ENCODE peak calls at places on chromosome 7, in four cellular contexts. One of them, this sample, is unnamed.

GRCh38 chr7:103593691-103594090 is 147.7 kb upstream of the SLC26A5 start:
- DNase-seq in IMR-90: peak; percentile 13
- DNase-seq in K562: no peak
- DNase-seq in GM12878: no peak
- DNase-seq in this sample: no peak

GRCh38 chr7:151427705-151428392 is 12.1 kb downstream of the CRYGN start:
- DNase-seq in IMR-90: no peak
- DNase-seq in K562: no peak
- DNase-seq in GM12878: no peak
- DNase-seq in this sample: no peak

GRCh38 chr7:42967391-42967790 is 35.2 kb downstream of the MRPL32 start:
- DNase-seq in IMR-90: no peak
- DNase-seq in K562: no peak
- DNase-seq in GM12878: no peak
- DNase-seq in this sample: no peak

GRCh38 chr7:16078076-16078952 is 343.0 kb downstream of the CRPPA start:
- DNase-seq in IMR-90: peak; percentile 64
- DNase-seq in K562: peak; percentile 38
- DNase-seq in GM12878: no peak
- DNase-seq in this sample: no peak

GRCh38 chr7:27188666-27189559 is 3.9 kb upstream of the HOXA11 start:
- DNase-seq in IMR-90: no peak
- DNase-seq in K562: no peak
- DNase-seq in GM12878: no peak
- DNase-seq in this sample: peak; percentile 68

GRCh38 chr7:128938524-128939074 is 872 bp downstream of the IRF5 start:
- DNase-seq in IMR-90: no peak
- DNase-seq in K562: peak; percentile 64
- DNase-seq in GM12878: no peak
- DNase-seq in this sample: no peak

GRCh38 chr7:52831321-52831720 is 204.1 kb upstream of the POM121L12 start:
- DNase-seq in IMR-90: no peak
- DNase-seq in K562: no peak
- DNase-seq in GM12878: no peak
- DNase-seq in this sample: no peak

GRCh38 chr7:92813390-92814024 is 22.9 kb downstream of the CDK6 start:
- DNase-seq in IMR-90: peak; percentile 57
- DNase-seq in K562: no peak
- DNase-seq in GM12878: peak; percentile 82
- DNase-seq in this sample: no peak

GRCh38 chr7:158301221-158301620 is 286.4 kb downstream of the PTPRN2 start:
- DNase-seq in IMR-90: no peak
- DNase-seq in K562: no peak
- DNase-seq in GM12878: no peak
- DNase-seq in this sample: no peak

GRCh38 chr7:106400990-106401389 is 116.2 kb upstream of the NAMPT start:
- DNase-seq in IMR-90: no peak
- DNase-seq in K562: no peak
- DNase-seq in GM12878: no peak
- DNase-seq in this sample: no peak

GRCh38 chr7:69967699-69968450 is 369.6 kb downstream of the AUTS2 start:
- DNase-seq in IMR-90: no peak
- DNase-seq in K562: no peak
- DNase-seq in GM12878: no peak
- DNase-seq in this sample: no peak

GRCh38 chr7:49852619-49853462 is 79.4 kb downstream of the VWC2 start:
- DNase-seq in IMR-90: peak; percentile 12
- DNase-seq in K562: peak; percentile 23
- DNase-seq in GM12878: no peak
- DNase-seq in this sample: peak; percentile 46

GRCh38 chr7:41885078-41885477 is 182.2 kb upstream of the INHBA start:
- DNase-seq in IMR-90: peak; percentile 64
- DNase-seq in K562: no peak
- DNase-seq in GM12878: no peak
- DNase-seq in this sample: no peak

GRCh38 chr7:42226354-42226941 is 10.6 kb downstream of the GLI3 start:
- DNase-seq in IMR-90: no peak
- DNase-seq in K562: no peak
- DNase-seq in GM12878: no peak
- DNase-seq in this sample: no peak

GRCh38 chr7:45881759-45882464 is 6.4 kb upstream of the IGFBP1 start:
- DNase-seq in IMR-90: peak; percentile 89
- DNase-seq in K562: no peak
- DNase-seq in GM12878: no peak
- DNase-seq in this sample: no peak

GRCh38 chr7:158028290-158028941 is 559.2 kb downstream of the PTPRN2 start:
- DNase-seq in IMR-90: no peak
- DNase-seq in K562: no peak
- DNase-seq in GM12878: no peak
- DNase-seq in this sample: no peak

GRCh38 chr7:155739538-155740140 is 72.6 kb downstream of the SHH start:
- DNase-seq in IMR-90: no peak
- DNase-seq in K562: no peak
- DNase-seq in GM12878: no peak
- DNase-seq in this sample: no peak

GRCh38 chr7:11193131-11193867 is 219.6 kb downstream of the PHF14 start:
- DNase-seq in IMR-90: no peak
- DNase-seq in K562: no peak
- DNase-seq in GM12878: no peak
- DNase-seq in this sample: peak; percentile 31

GRCh38 chr7:4693749-4694148 is 11.7 kb downstream of the FOXK1 start:
- DNase-seq in IMR-90: no peak
- DNase-seq in K562: no peak
- DNase-seq in GM12878: no peak
- DNase-seq in this sample: no peak

GRCh38 chr7:87479951-87480350 is 4.5 kb upstream of the ABCB4 start:
- DNase-seq in IMR-90: no peak
- DNase-seq in K562: no peak
- DNase-seq in GM12878: no peak
- DNase-seq in this sample: no peak

GRCh38 chr7:37359662-37360444 is 88.8 kb downstream of the ELMO1 start:
- DNase-seq in IMR-90: no peak
- DNase-seq in K562: no peak
- DNase-seq in GM12878: no peak
- DNase-seq in this sample: no peak

GRCh38 chr7:44142028-44142427 is 896 bp upstream of the MYL7 start:
- DNase-seq in IMR-90: no peak
- DNase-seq in K562: no peak
- DNase-seq in GM12878: no peak
- DNase-seq in this sample: no peak

GRCh38 chr7:143002106-143002505 is 24.8 kb downstream of the OR9A2 start:
- DNase-seq in IMR-90: no peak
- DNase-seq in K562: no peak
- DNase-seq in GM12878: no peak
- DNase-seq in this sample: no peak
- TF ChIP-seq CHD1 in IMR-90: no peak
- TF ChIP-seq CHD1 in K562: no peak
- TF ChIP-seq CHD1 in GM12878: no peak
- TF ChIP-seq CHD1 in this sample: no peak

GRCh38 chr7:156827587-156828203 is 65.3 kb downstream of the LMBR1 start:
- DNase-seq in IMR-90: peak; percentile 46
- DNase-seq in K562: no peak
- DNase-seq in GM12878: no peak
- DNase-seq in this sample: no peak
- TF ChIP-seq CHD1 in IMR-90: no peak
- TF ChIP-seq CHD1 in K562: no peak
- TF ChIP-seq CHD1 in GM12878: no peak
- TF ChIP-seq CHD1 in this sample: no peak

GRCh38 chr7:25895792-25896171 is 256.2 kb upstream of the NFE2L3 start:
- DNase-seq in IMR-90: no peak
- DNase-seq in K562: no peak
- DNase-seq in GM12878: no peak
- DNase-seq in this sample: no peak
- TF ChIP-seq CHD1 in IMR-90: no peak
- TF ChIP-seq CHD1 in K562: no peak
- TF ChIP-seq CHD1 in GM12878: no peak
- TF ChIP-seq CHD1 in this sample: no peak

GRCh38 chr7:22200238-22200637 is 156.7 kb downstream of the RAPGEF5 start:
- DNase-seq in IMR-90: no peak
- DNase-seq in K562: no peak
- DNase-seq in GM12878: no peak
- DNase-seq in this sample: no peak

GRCh38 chr7:22200777-22201176 is 156.2 kb downstream of the RAPGEF5 start:
- DNase-seq in IMR-90: no peak
- DNase-seq in K562: no peak
- DNase-seq in GM12878: no peak
- DNase-seq in this sample: no peak

GRCh38 chr7:22204312-22204711 is 152.6 kb downstream of the RAPGEF5 start:
- DNase-seq in IMR-90: peak; percentile 2
- DNase-seq in K562: no peak
- DNase-seq in GM12878: no peak
- DNase-seq in this sample: no peak

GRCh38 chr7:22202141-22202540 is 154.8 kb downstream of the RAPGEF5 start:
- DNase-seq in IMR-90: no peak
- DNase-seq in K562: no peak
- DNase-seq in GM12878: no peak
- DNase-seq in this sample: no peak

GRCh38 chr7:22201182-22201880 is 155.6 kb downstream of the RAPGEF5 start:
- DNase-seq in IMR-90: no peak
- DNase-seq in K562: no peak
- DNase-seq in GM12878: no peak
- DNase-seq in this sample: no peak
- TF ChIP-seq CHD1 in IMR-90: no peak
- TF ChIP-seq CHD1 in K562: no peak
- TF ChIP-seq CHD1 in GM12878: no peak
- TF ChIP-seq CHD1 in this sample: no peak

This sample was measured in H1.